ENCODE peak calls at places on chromosomes 1 and 21, in seven cellular contexts. O is activated CD8-positive, alpha-beta memory T cell treated with anti-CD3 and anti-CD28 coated beads, Interleukin-2, amount 50 U/mL, for 48 hours; E is lower leg skin; N is astrocyte of the cerebellum; G is NCI-H446; A is endodermal cell; T is prostate gland. H is an unnamed sample.

GRCh38 chr1:199545780-199546179 is 481.7 kb upstream of the NR5A2 start:
- DNase-seq in G (no peak), O (no peak), A (peak), N (no peak), E (no peak), T (no peak), H (no peak)

GRCh38 chr1:78743626-78744025 is 94.0 kb downstream of the IFI44 start:
- DNase-seq in E (no peak), G (no peak), T (no peak), N (peak), A (no peak), O (no peak), H (no peak)

GRCh38 chr1:11845641-11846335 is 1.8 kb downstream of the NPPA start:
- DNase-seq in E (no peak), A (peak), N (peak), T (no peak), G (no peak), O (no peak), H (no peak)

GRCh38 chr1:62391369-62391971 is 45.4 kb upstream of the USP1 start:
- DNase-seq in G (peak), E (peak), A (peak), O (peak), T (no peak), N (no peak), H (no peak)

GRCh38 chr1:27044613-27045091 is 32.0 kb upstream of the TENT5B start:
- DNase-seq in E (peak), A (peak), O (peak), G (peak), T (peak), N (peak), H (peak)

GRCh38 chr1:9438431-9439073 is 100.7 kb upstream of the SLC25A33 start:
- DNase-seq in T (no peak), E (peak), O (no peak), A (peak), N (peak), G (peak), H (no peak)

GRCh38 chr1:32150847-32151246 is 28.6 kb upstream of the TXLNA start:
- DNase-seq in T (no peak), A (no peak), N (no peak), E (no peak), O (no peak), G (no peak), H (no peak)

GRCh38 chr1:199403421-199404116 is 623.9 kb upstream of the NR5A2 start:
- DNase-seq in E (no peak), G (peak), O (no peak), N (peak), T (no peak), A (no peak), H (no peak)

GRCh38 chr21:32844653-32845443 is 73.3 kb upstream of the PAXBP1 start:
- DNase-seq in O (no peak), G (peak), T (no peak), E (no peak), N (no peak), A (no peak), H (no peak)

GRCh38 chr1:174795806-174796205 is 203.9 kb upstream of the CACYBP start:
- DNase-seq in G (no peak), A (no peak), T (no peak), O (no peak), E (no peak), N (peak), H (no peak)

GRCh38 chr1:186617860-186618780 is 62.1 kb downstream of the PTGS2 start:
- DNase-seq in N (no peak), A (no peak), O (peak), G (no peak), T (no peak), E (no peak), H (peak)

GRCh38 chr1:18149113-18149641 is 41.6 kb downstream of the IGSF21 start:
- DNase-seq in G (peak), A (peak), O (no peak), T (no peak), N (no peak), E (no peak), H (no peak)

GRCh38 chr21:26519142-26519541 is 53.9 kb downstream of the CYYR1 start:
- DNase-seq in T (no peak), A (no peak), N (no peak), G (peak), E (no peak), O (no peak), H (no peak)

GRCh38 chr1:208298593-208299233 is 54.5 kb upstream of the PLXNA2 start:
- DNase-seq in G (peak), E (no peak), N (no peak), A (no peak), T (peak), O (no peak), H (no peak)